ENCODE peak calls at places on chromosomes 12 and 14, in ten cellular contexts. O is upper lobe of right lung; K is dorsolateral prefrontal cortex; J is lower leg skin; M is cardiac fibroblast; I is H9; F is PC-9; Y is H1; H is CD8-positive, alpha-beta T cell; P is progenitor cell of endocrine pancreas. Q is an unnamed sample.

GRCh38 chr12:5391638-5392037 is 40.3 kb upstream of the NTF3 start:
- DNase-seq in O (no peak), K (no peak), J (no peak), M (no peak), I (no peak), F (peak; percentile 43), Y (no peak), H (no peak), P (no peak), Q (no peak)

GRCh38 chr12:124515981-124516380 is 51.4 kb downstream of the NCOR2 start:
- DNase-seq in O (no peak), K (no peak), J (no peak), M (no peak), I (no peak), F (no peak), Y (no peak), H (no peak), P (no peak), Q (no peak)

GRCh38 chr12:116434155-116435065 is 124.8 kb upstream of the MAP1LC3B2 start:
- DNase-seq in O (peak; percentile 91), K (no peak), J (peak; percentile 96), M (peak; percentile 88), I (peak; percentile 89), F (peak; percentile 94), Y (peak; percentile 61), H (no peak), P (no peak), Q (peak; percentile 95)

GRCh38 chr12:88393017-88393767 is 187.1 kb downstream of the KITLG start:
- DNase-seq in O (no peak), K (no peak), J (no peak), M (peak; percentile 74), I (peak; percentile 57), F (no peak), Y (no peak), H (no peak), P (no peak), Q (no peak)

GRCh38 chr14:89720741-89721315 is 233.7 kb downstream of the EFCAB11 start:
- DNase-seq in O (peak; percentile 67), K (no peak), J (no peak), M (no peak), I (peak; percentile 46), F (no peak), Y (no peak), H (peak; percentile 75), P (no peak), Q (no peak)

GRCh38 chr12:26723379-26724308 is 109.3 kb downstream of the ITPR2 start:
- DNase-seq in O (no peak), K (no peak), J (no peak), M (peak; percentile 77), I (no peak), F (peak; percentile 47), Y (no peak), H (no peak), P (no peak), Q (no peak)

GRCh38 chr14:105487449-105487985 is 831 bp downstream of the CRIP1 start:
- DNase-seq in O (peak; percentile 88), K (no peak), J (peak; percentile 95), M (no peak), I (no peak), F (no peak), Y (peak; percentile 52), H (peak; percentile 79), P (no peak), Q (no peak)

GRCh38 chr12:117674313-117674712 is 294.5 kb downstream of the KSR2 start:
- DNase-seq in O (no peak), K (no peak), J (no peak), M (no peak), I (no peak), F (no peak), Y (no peak), H (no peak), P (no peak), Q (no peak)

GRCh38 chr14:58712357-58712756 is 74.6 kb downstream of the DACT1 start:
- DNase-seq in O (no peak), K (no peak), J (no peak), M (peak; percentile 13), I (no peak), F (no peak), Y (no peak), H (no peak), P (no peak), Q (no peak)

GRCh38 chr12:115852054-115852453 is 425.4 kb downstream of the MED13L start:
- DNase-seq in O (no peak), K (no peak), J (no peak), M (no peak), I (no peak), F (no peak), Y (no peak), H (no peak), P (no peak), Q (no peak)

GRCh38 chr14:78170203-78170602 is at the start of gene NRXN3:
- DNase-seq in O (no peak), K (peak; percentile 26), J (peak; percentile 80), M (no peak), I (peak; percentile 87), F (no peak), Y (peak; percentile 65), H (no peak), P (peak; percentile 18), Q (no peak)

GRCh38 chr14:31927348-31927826 is 149.7 kb upstream of the ARHGAP5 start:
- DNase-seq in O (no peak), K (no peak), J (no peak), M (peak; percentile 96), I (peak; percentile 41), F (peak; percentile 86), Y (no peak), H (no peak), P (no peak), Q (no peak)

GRCh38 chr12:55697686-55698085 is 10.0 kb downstream of the ITGA7 start:
- DNase-seq in O (peak; percentile 40), K (no peak), J (peak; percentile 50), M (no peak), I (no peak), F (no peak), Y (no peak), H (no peak), P (no peak), Q (peak; percentile 69)

GRCh38 chr12:131204416-131205311 is 251.0 kb downstream of the ADGRD1 start:
- DNase-seq in O (peak; percentile 61), K (peak; percentile 0), J (peak; percentile 64), M (no peak), I (peak; percentile 35), F (no peak), Y (peak; percentile 43), H (no peak), P (no peak), Q (peak; percentile 77)

GRCh38 chr12:89346741-89347324 is 5.5 kb downstream of the DUSP6 start:
- DNase-seq in O (no peak), K (no peak), J (no peak), M (peak; percentile 87), I (no peak), F (no peak), Y (no peak), H (no peak), P (no peak), Q (no peak)

GRCh38 chr12:15599266-15600037 is 189.7 kb downstream of the EPS8 start:
- DNase-seq in O (no peak), K (peak; percentile 63), J (no peak), M (peak; percentile 92), I (no peak), F (no peak), Y (no peak), H (no peak), P (no peak), Q (no peak)

GRCh38 chr12:15767301-15767700 is 21.9 kb downstream of the EPS8 start:
- DNase-seq in O (no peak), K (no peak), J (no peak), M (no peak), I (no peak), F (no peak), Y (no peak), H (no peak), P (no peak), Q (no peak)

DNA sequence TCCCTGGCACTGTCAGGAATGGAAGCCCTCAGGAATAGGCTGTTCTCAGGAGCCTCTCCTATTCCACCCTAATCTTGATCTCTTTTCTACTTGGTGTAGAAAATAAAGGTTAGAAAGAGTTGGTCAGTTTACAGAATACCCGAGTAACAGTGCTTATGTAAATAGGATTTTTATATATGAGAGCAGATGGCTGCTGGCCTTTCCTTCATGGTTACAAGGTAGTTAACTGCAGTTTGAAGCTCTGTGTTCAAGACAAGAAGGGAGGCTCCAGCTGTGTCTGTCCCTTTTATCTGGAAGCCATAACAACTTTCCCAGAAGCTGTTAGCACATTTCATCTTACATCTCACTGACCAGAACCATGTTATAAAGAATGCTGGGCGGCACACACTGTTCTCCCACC is 23.1 kb downstream of the BBOF1 start:
- DNase-seq in O (no peak), K (no peak), J (no peak), M (no peak), I (no peak), F (no peak), Y (no peak), H (no peak), P (no peak), Q (no peak)
- TF ChIP-seq CTCF in O (no peak), K (no peak), J (no peak), M (no peak), I (no peak), F (no peak), Y (no peak), H (no peak), P (no peak), Q (no peak)

GRCh38 chr12:6949063-6949594 is 2.0 kb upstream of the PTPN6 start:
- DNase-seq in O (peak; percentile 84), K (no peak), J (no peak), M (no peak), I (no peak), F (no peak), Y (no peak), H (no peak), P (no peak), Q (peak; percentile 72)
- TF ChIP-seq CTCF in O (peak; percentile 29), K (no peak), J (no peak), M (peak; percentile 5), I (peak; percentile 21), F (no peak), Y (peak; percentile 40), H (no peak), P (no peak), Q (no peak)

GRCh38 chr14:100076133-100076532 is 10.9 kb downstream of the EVL start:
- DNase-seq in O (peak; percentile 74), K (no peak), J (no peak), M (peak; percentile 50), I (peak; percentile 81), F (no peak), Y (no peak), H (no peak), P (no peak), Q (no peak)
- TF ChIP-seq CTCF in O (peak; percentile 42), K (peak; percentile 10), J (no peak), M (peak; percentile 23), I (peak; percentile 64), F (peak; percentile 33), Y (peak; percentile 74), H (peak; percentile 62), P (no peak), Q (peak; percentile 53)

GRCh38 chr12:77232045-77232444 is 166.7 kb upstream of the E2F7 start:
- DNase-seq in O (no peak), K (no peak), J (no peak), M (peak; percentile 32), I (no peak), F (no peak), Y (no peak), H (no peak), P (no peak), Q (no peak)
- TF ChIP-seq CTCF in O (no peak), K (no peak), J (no peak), M (no peak), I (no peak), F (no peak), Y (no peak), H (no peak), P (no peak), Q (no peak)

GRCh38 chr12:109255377-109255776 is 53.7 kb downstream of the FOXN4 start:
- DNase-seq in O (no peak), K (no peak), J (no peak), M (peak; percentile 42), I (no peak), F (no peak), Y (no peak), H (no peak), P (no peak), Q (no peak)
- TF ChIP-seq CTCF in O (no peak), K (no peak), J (no peak), M (peak; percentile 20), I (peak; percentile 47), F (peak; percentile 22), Y (peak; percentile 60), H (no peak), P (no peak), Q (peak; percentile 43)